ENCODE peak calls at places on chromosomes 3 and 15, in nine cellular contexts. P is cardiac muscle cell, H is heart left ventricle, K is OCI-LY7, E is Peyer's patch, Z is NCI-H69, U is naive B cell, O is iris pigment epithelial cell, V is GM12891. J is an unnamed sample.

GRCh38 chr3:187714404-187714979 is 12.1 kb upstream of the RTP2 start:
- DNase-seq in P (peak; percentile 79), H (peak; percentile 63), K (peak; percentile 82), E (no peak), Z (peak; percentile 54), U (peak; percentile 52), O (peak; percentile 76), V (peak; percentile 47), J (peak; percentile 77)

GRCh38 chr3:156551261-156551660 is 3.7 kb downstream of the SSR3 start:
- DNase-seq in P (no peak), H (no peak), K (no peak), E (no peak), Z (no peak), U (no peak), O (peak; percentile 38), V (no peak), J (no peak)

GRCh38 chr15:74196175-74196574 is 6.4 kb downstream of the STRA6 start:
- DNase-seq in P (peak; percentile 75), H (peak; percentile 69), K (no peak), E (peak; percentile 84), Z (peak; percentile 42), U (no peak), O (peak; percentile 89), V (no peak), J (peak; percentile 33)

GRCh38 chr15:70259640-70260066 is 161.9 kb upstream of the TLE3 start:
- DNase-seq in P (no peak), H (no peak), K (peak; percentile 51), E (no peak), Z (peak; percentile 13), U (peak; percentile 53), O (no peak), V (no peak), J (peak; percentile 16)

GRCh38 chr15:38414351-38414750 is 39.6 kb upstream of the FAM98B start:
- DNase-seq in P (peak; percentile 68), H (peak; percentile 69), K (peak; percentile 27), E (no peak), Z (peak; percentile 17), U (no peak), O (peak; percentile 76), V (no peak), J (peak; percentile 58)

GRCh38 chr3:108642526-108642925 is 53.0 kb downstream of the DZIP3 start:
- DNase-seq in P (no peak), H (no peak), K (no peak), E (no peak), Z (no peak), U (no peak), O (no peak), V (no peak), J (no peak)

GRCh38 chr15:40338921-40339620 is 1.7 kb downstream of the CCDC9B start:
- DNase-seq in P (no peak), H (peak; percentile 79), K (no peak), E (no peak), Z (no peak), U (no peak), O (peak; percentile 83), V (no peak), J (no peak)

GRCh38 chr15:68818671-68819450 is 1.8 kb downstream of the ANP32A start:
- DNase-seq in P (peak; percentile 58), H (peak; percentile 72), K (peak; percentile 81), E (peak; percentile 72), Z (peak; percentile 83), U (peak; percentile 68), O (peak; percentile 37), V (no peak), J (peak; percentile 48)

GRCh38 chr3:129622418-129622872 is 16.0 kb upstream of the PLXND1 start:
- DNase-seq in P (no peak), H (no peak), K (no peak), E (no peak), Z (no peak), U (no peak), O (no peak), V (no peak), J (no peak)

GRCh38 chr15:67080900-67081431 is 15.6 kb downstream of the SMAD3 start:
- DNase-seq in P (no peak), H (peak; percentile 51), K (peak; percentile 98), E (no peak), Z (peak; percentile 39), U (peak; percentile 93), O (peak; percentile 84), V (peak; percentile 43), J (no peak)

GRCh38 chr15:29613951-29614382 is 208.3 kb downstream of the TJP1 start:
- DNase-seq in P (no peak), H (no peak), K (no peak), E (no peak), Z (peak; percentile 74), U (no peak), O (no peak), V (no peak), J (peak; percentile 31)

GRCh38 chr15:43748376-43748775 is 2.1 kb downstream of the PDIA3 start:
- DNase-seq in P (no peak), H (no peak), K (peak; percentile 24), E (no peak), Z (no peak), U (no peak), O (peak; percentile 15), V (no peak), J (no peak)

GRCh38 chr3:142990706-142991105 is 10.7 kb upstream of the U2SURP start:
- DNase-seq in P (no peak), H (no peak), K (no peak), E (no peak), Z (no peak), U (no peak), O (no peak), V (no peak), J (no peak)

GRCh38 chr15:59062985-59063384 is 42.0 kb upstream of the CCNB2 start:
- DNase-seq in P (no peak), H (no peak), K (no peak), E (no peak), Z (no peak), U (no peak), O (no peak), V (no peak), J (no peak)

GRCh38 chr3:110413807-110414748 is 657.5 kb upstream of the NECTIN3 start:
- DNase-seq in P (no peak), H (no peak), K (no peak), E (no peak), Z (no peak), U (no peak), O (peak; percentile 90), V (no peak), J (no peak)

GRCh38 chr3:12229896-12230295 is 59.0 kb upstream of the PPARG start:
- DNase-seq in P (no peak), H (no peak), K (no peak), E (peak; percentile 71), Z (no peak), U (no peak), O (no peak), V (no peak), J (peak; percentile 73)

GRCh38 chr3:40108643-40109042 is 200.9 kb upstream of the EIF1B start:
- DNase-seq in P (no peak), H (no peak), K (no peak), E (no peak), Z (no peak), U (no peak), O (no peak), V (no peak), J (no peak)

GRCh38 chr3:31377045-31377642 is 155.6 kb upstream of the STT3B start:
- DNase-seq in P (no peak), H (no peak), K (no peak), E (no peak), Z (no peak), U (no peak), O (peak; percentile 91), V (no peak), J (peak; percentile 90)

GRCh38 chr15:78004919-78005634 is 72.4 kb downstream of the TBC1D2B start:
- DNase-seq in P (no peak), H (peak; percentile 89), K (no peak), E (no peak), Z (peak; percentile 86), U (no peak), O (peak; percentile 91), V (no peak), J (peak; percentile 95)

GRCh38 chr15:39025331-39025730 is 460.7 kb upstream of the RASGRP1 start:
- DNase-seq in P (no peak), H (no peak), K (no peak), E (no peak), Z (no peak), U (no peak), O (peak; percentile 57), V (no peak), J (no peak)

GRCh38 chr3:42213417-42213816 is 52.6 kb downstream of the CCK start:
- DNase-seq in P (no peak), H (no peak), K (peak; percentile 37), E (peak; percentile 75), Z (no peak), U (peak; percentile 23), O (no peak), V (peak; percentile 32), J (no peak)

GRCh38 chr15:45638641-45639040 is 3.8 kb downstream of the SQOR start:
- DNase-seq in P (no peak), H (no peak), K (no peak), E (no peak), Z (no peak), U (no peak), O (no peak), V (no peak), J (no peak)

GRCh38 chr3:158097571-158098553 is 8.4 kb downstream of the SHOX2 start:
- DNase-seq in P (peak; percentile 93), H (peak; percentile 27), K (peak; percentile 84), E (peak; percentile 87), Z (peak; percentile 87), U (peak; percentile 79), O (peak; percentile 47), V (peak; percentile 88), J (peak; percentile 93)

GRCh38 chr3:168820748-168821445 is 725.2 kb upstream of the GOLIM4 start:
- DNase-seq in P (no peak), H (no peak), K (no peak), E (no peak), Z (no peak), U (no peak), O (no peak), V (no peak), J (peak; percentile 14)

GRCh38 chr15:32096867-32097266 is 66.6 kb downstream of the CHRNA7 start:
- DNase-seq in P (no peak), H (no peak), K (no peak), E (no peak), Z (peak; percentile 7), U (no peak), O (no peak), V (no peak), J (no peak)

J was measured in DMS53.